ENCODE peak calls at places on chromosomes 12 and 14, in seven cellular contexts. P is K562, C is GM12878, Y is H1, N is HepG2, R is SK-N-SH, L is T47D. D is an unnamed sample.
A peak's percentile ranks its signal among the peaks of the same experiment; 100 is the strongest.

GRCh38 chr14:96251656-96252155 is 4.3 kb upstream of the BDKRB1 start:
- DNase-seq in P (no peak), C (no peak), Y (no peak), N (no peak), R (no peak), L (no peak), D (no peak)

GRCh38 chr12:92989715-92990484 is 60.8 kb upstream of the EEA1 start:
- DNase-seq in P (no peak), C (no peak), Y (no peak), N (peak; percentile 66), R (no peak), L (no peak), D (no peak)

GRCh38 chr12:18068355-18068754 is 21.6 kb downstream of the RERGL start:
- DNase-seq in P (no peak), C (no peak), Y (no peak), N (no peak), R (no peak), L (no peak), D (no peak)

GRCh38 chr12:62933871-62934798 is 815 bp downstream of the PPM1H start:
- DNase-seq in P (peak; percentile 43), C (no peak), Y (peak; percentile 79), N (no peak), R (peak; percentile 14), L (peak; percentile 24), D (no peak)

GRCh38 chr12:47811581-47812484 is 7.9 kb downstream of the HDAC7 start:
- DNase-seq in P (no peak), C (no peak), Y (no peak), N (no peak), R (no peak), L (no peak), D (no peak)

GRCh38 chr12:81798294-81798693 is 39.1 kb upstream of the PPFIA2 start:
- DNase-seq in P (no peak), C (no peak), Y (no peak), N (no peak), R (no peak), L (no peak), D (no peak)

GRCh38 chr14:36129181-36129580 is 47.3 kb downstream of the PTCSC3 start:
- DNase-seq in P (no peak), C (no peak), Y (peak; percentile 49), N (no peak), R (no peak), L (no peak), D (peak; percentile 0)

GRCh38 chr12:57984629-57985151 is 43.3 kb downstream of the ATP23 start:
- DNase-seq in P (no peak), C (no peak), Y (no peak), N (no peak), R (no peak), L (no peak), D (no peak)

GRCh38 chr12:80056232-80056631 is 43.1 kb upstream of the OTOGL start:
- DNase-seq in P (no peak), C (no peak), Y (no peak), N (no peak), R (no peak), L (no peak), D (no peak)

GRCh38 chr12:114954626-114955025 is 270.7 kb upstream of the TBX3 start:
- DNase-seq in P (no peak), C (no peak), Y (no peak), N (no peak), R (no peak), L (no peak), D (no peak)

GRCh38 chr14:87522575-87522974 is 470.4 kb downstream of the GALC start:
- DNase-seq in P (no peak), C (no peak), Y (peak; percentile 53), N (no peak), R (no peak), L (no peak), D (no peak)

GRCh38 chr12:116159175-116159574 is 118.3 kb downstream of the MED13L start:
- DNase-seq in P (no peak), C (no peak), Y (no peak), N (peak; percentile 45), R (no peak), L (no peak), D (no peak)

GRCh38 chr14:66746316-66747006 is 238.5 kb downstream of the GPHN start:
- DNase-seq in P (peak; percentile 8), C (no peak), Y (no peak), N (peak; percentile 12), R (peak; percentile 31), L (peak; percentile 26), D (peak; percentile 57)

GRCh38 chr14:104204660-104205149 is 66.3 kb downstream of the KIF26A start:
- DNase-seq in P (no peak), C (no peak), Y (no peak), N (no peak), R (no peak), L (no peak), D (no peak)

GRCh38 chr12:89799316-89799715 is 90.7 kb upstream of the ATP2B1 start:
- DNase-seq in P (no peak), C (no peak), Y (no peak), N (no peak), R (no peak), L (no peak), D (no peak)

GRCh38 chr12:107847430-107847829 is 72.9 kb downstream of the ASCL4 start:
- DNase-seq in P (no peak), C (no peak), Y (no peak), N (no peak), R (no peak), L (no peak), D (no peak)

GRCh38 chr14:31829256-31829923 is 247.7 kb upstream of the ARHGAP5 start:
- DNase-seq in P (no peak), C (no peak), Y (no peak), N (no peak), R (peak; percentile 4), L (no peak), D (no peak)

GRCh38 chr14:70234066-70234950 is 45.6 kb upstream of the SLC8A3 start:
- DNase-seq in P (no peak), C (no peak), Y (no peak), N (no peak), R (no peak), L (no peak), D (no peak)

GRCh38 chr12:90065301-90065801 is 356.7 kb upstream of the ATP2B1 start:
- DNase-seq in P (no peak), C (no peak), Y (no peak), N (no peak), R (no peak), L (no peak), D (no peak)

GRCh38 chr14:101108579-101109346 is 205.2 kb upstream of the RTL1 start:
- DNase-seq in P (no peak), C (no peak), Y (no peak), N (no peak), R (no peak), L (no peak), D (no peak)

GRCh38 chr14:30214456-30215090 is 286.9 kb upstream of the PRKD1 start:
- DNase-seq in P (peak; percentile 7), C (peak; percentile 8), Y (no peak), N (peak; percentile 75), R (peak; percentile 3), L (peak; percentile 44), D (peak; percentile 8)

GRCh38 chr12:132309162-132310086 is 20.0 kb downstream of the GALNT9 start:
- DNase-seq in P (no peak), C (no peak), Y (no peak), N (no peak), R (no peak), L (no peak), D (no peak)

GRCh38 chr12:168763-169525 is 45.0 kb downstream of the SLC6A12 start:
- DNase-seq in P (no peak), C (no peak), Y (no peak), N (no peak), R (no peak), L (no peak), D (no peak)

GRCh38 chr14:74567646-74568379 is 44.2 kb downstream of the LTBP2 start:
- DNase-seq in P (no peak), C (no peak), Y (no peak), N (no peak), R (no peak), L (no peak), D (no peak)

GRCh38 chr12:57127101-57127709 is 1.1 kb upstream of the LRP1 start:
- DNase-seq in P (peak; percentile 69), C (no peak), Y (peak; percentile 78), N (peak; percentile 84), R (peak; percentile 67), L (peak; percentile 50), D (peak; percentile 68)

GRCh38 chr12:109696485-109697269 is 16.9 kb upstream of the FAM222A start:
- DNase-seq in P (peak; percentile 57), C (no peak), Y (no peak), N (peak; percentile 36), R (no peak), L (no peak), D (no peak)

GRCh38 chr12:47267571-47267970 is 187.8 kb upstream of the AMIGO2 start:
- DNase-seq in P (no peak), C (no peak), Y (no peak), N (no peak), R (no peak), L (no peak), D (no peak)

GRCh38 chr14:21999400-21999799 is 325.8 kb upstream of the OR4E1 start:
- DNase-seq in P (no peak), C (no peak), Y (no peak), N (no peak), R (no peak), L (no peak), D (no peak)
- TF ChIP-seq JUND in P (no peak), C (no peak), Y (no peak), N (no peak), R (no peak), L (no peak), D (no peak)

GRCh38 chr12:39372929-39373328 is 70.0 kb downstream of the KIF21A start:
- DNase-seq in P (no peak), C (peak; percentile 61), Y (no peak), N (no peak), R (no peak), L (no peak), D (no peak)
- TF ChIP-seq JUND in P (no peak), C (no peak), Y (no peak), N (no peak), R (no peak), L (no peak), D (no peak)

GRCh38 chr12:67534671-67535070 is 113.9 kb upstream of the DYRK2 start:
- DNase-seq in P (no peak), C (no peak), Y (no peak), N (no peak), R (no peak), L (no peak), D (no peak)
- TF ChIP-seq JUND in P (no peak), C (no peak), Y (no peak), N (no peak), R (peak; percentile 23), L (no peak), D (no peak)

DNA sequence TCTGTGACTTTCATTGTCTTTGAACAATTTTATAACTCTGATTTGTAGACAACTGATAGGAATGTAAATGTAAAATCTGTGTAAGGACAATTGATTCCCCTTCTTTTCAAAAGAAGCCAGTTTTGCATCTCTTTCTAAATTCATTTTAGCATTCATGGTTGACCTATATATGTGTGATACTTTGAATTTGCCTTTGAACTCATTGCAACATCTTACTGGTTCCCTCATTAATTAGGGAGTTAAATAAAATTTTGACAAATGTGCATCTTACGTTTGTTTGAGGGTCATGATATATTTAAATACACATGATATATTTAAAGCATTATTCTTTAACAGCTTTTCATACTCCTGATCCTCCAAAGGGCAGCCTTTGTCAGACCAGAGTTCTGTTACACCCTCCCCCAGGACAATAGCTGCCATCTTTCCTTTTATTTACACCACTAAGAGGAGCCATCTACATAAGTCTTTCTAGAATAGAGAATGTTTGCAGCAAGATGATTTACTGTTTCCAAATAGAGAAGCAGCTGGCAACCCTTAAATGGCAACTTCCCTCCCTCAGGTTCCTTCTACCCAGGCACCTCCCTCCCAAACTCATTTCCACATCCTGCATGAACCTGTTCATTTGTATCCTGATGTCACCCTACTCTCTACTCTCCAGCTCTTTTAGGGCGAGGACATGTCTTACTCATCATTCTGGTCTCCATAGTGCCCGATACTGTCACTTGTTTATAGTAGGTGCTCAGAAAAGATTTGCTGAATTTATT is 40.2 kb upstream of the APPL2 start:
- DNase-seq in P (no peak), C (no peak), Y (no peak), N (no peak), R (no peak), L (no peak), D (no peak)
- TF ChIP-seq JUND in P (no peak), C (no peak), Y (no peak), N (no peak), R (no peak), L (no peak), D (no peak)

D was measured in HCT116.